ENCODE peak calls at places on chromosomes 13 and 19, in seven cellular contexts. F, A, I, Y, T, N and O are unnamed samples.

GRCh38 chr13:111216166-111216960 is 101.3 kb downstream of the ARHGEF7 start:
- DNase-seq in T (no peak), F (no peak), A (no peak), I (no peak), N (peak; percentile 29), Y (peak; percentile 38), O (no peak)

GRCh38 chr13:45137501-45137880 is 17.2 kb downstream of the GTF2F2 start:
- DNase-seq in T (no peak), A (peak; percentile 23), I (no peak), Y (no peak), F (no peak), N (no peak), O (no peak)

GRCh38 chr13:29845440-29846056 is 4.9 kb downstream of the UBL3 start:
- DNase-seq in N (no peak), A (no peak), Y (no peak), I (no peak), F (no peak), T (no peak), O (no peak)

GRCh38 chr19:14003279-14004051 is 2.7 kb downstream of the RFX1 start:
- DNase-seq in N (no peak), F (no peak), I (no peak), Y (no peak), A (no peak), T (no peak), O (no peak)

GRCh38 chr13:62357887-62358645 is 942.4 kb upstream of the PCDH20 start:
- DNase-seq in Y (no peak), F (peak; percentile 74), A (no peak), I (no peak), N (peak; percentile 60), T (no peak), O (no peak)

GRCh38 chr13:94351292-94352000 is 128.0 kb downstream of the DCT start:
- DNase-seq in Y (no peak), F (no peak), T (no peak), I (no peak), A (no peak), N (no peak), O (no peak)

GRCh38 chr13:48108106-48108505 is 13.2 kb upstream of the MED4 start:
- DNase-seq in I (no peak), A (no peak), T (no peak), Y (no peak), N (no peak), F (no peak), O (no peak)

GRCh38 chr13:50015263-50015662 is at the start of gene KCNRG:
- DNase-seq in N (no peak), Y (no peak), F (no peak), T (no peak), A (no peak), I (no peak), O (no peak)

GRCh38 chr13:109256866-109257760 is 529.3 kb downstream of the IRS2 start:
- DNase-seq in A (peak; percentile 32), T (peak; percentile 83), N (peak; percentile 74), F (peak; percentile 78), Y (no peak), I (no peak), O (peak; percentile 5)

GRCh38 chr13:113207890-113208423 is 512 bp downstream of the PCID2 start:
- DNase-seq in Y (peak; percentile 43), A (peak; percentile 40), F (no peak), N (peak; percentile 26), T (no peak), I (no peak), O (no peak)

GRCh38 chr19:31991984-31992655 is 353.3 kb upstream of the ZNF507 start:
- DNase-seq in Y (no peak), I (no peak), N (no peak), T (no peak), F (no peak), A (no peak), O (no peak)

GRCh38 chr19:29836409-29836825 is 24.6 kb downstream of the CCNE1 start:
- DNase-seq in A (no peak), Y (no peak), I (no peak), F (no peak), N (no peak), T (no peak), O (no peak)

GRCh38 chr13:113110048-113110851 is 4.7 kb downstream of the F7 start:
- DNase-seq in I (peak; percentile 59), Y (no peak), T (no peak), N (no peak), A (no peak), F (no peak), O (no peak)

GRCh38 chr13:50989476-50989875 is 79.9 kb downstream of the RNASEH2B start:
- DNase-seq in Y (no peak), T (no peak), N (peak; percentile 14), F (no peak), I (no peak), A (no peak), O (no peak)

GRCh38 chr13:110628952-110629701 is 13.8 kb downstream of the NAXD start:
- DNase-seq in I (no peak), N (no peak), T (no peak), Y (no peak), A (no peak), F (no peak), O (no peak)

GRCh38 chr19:58317481-58318072 is 9.2 kb upstream of the ZSCAN22 start:
- DNase-seq in Y (no peak), N (no peak), A (no peak), F (no peak), I (no peak), T (no peak), O (no peak)

GRCh38 chr13:27960362-27961226 is 8.5 kb downstream of the CDX2 start:
- DNase-seq in N (peak; percentile 97), I (peak; percentile 76), T (peak; percentile 35), F (no peak), Y (peak; percentile 88), A (peak; percentile 64), O (peak; percentile 32)

GRCh38 chr13:84433024-84433423 is 550.8 kb upstream of the SLITRK1 start:
- DNase-seq in A (no peak), T (no peak), N (no peak), I (no peak), F (no peak), Y (no peak), O (no peak)

GRCh38 chr13:55298201-55298600 is 1842.5 kb upstream of the PRR20A start:
- DNase-seq in Y (no peak), F (no peak), N (no peak), T (no peak), A (no peak), I (no peak), O (no peak)
- TF ChIP-seq CTCF in Y (no peak), F (no peak), N (no peak), T (no peak), A (no peak), I (no peak), O (no peak)

DNA sequence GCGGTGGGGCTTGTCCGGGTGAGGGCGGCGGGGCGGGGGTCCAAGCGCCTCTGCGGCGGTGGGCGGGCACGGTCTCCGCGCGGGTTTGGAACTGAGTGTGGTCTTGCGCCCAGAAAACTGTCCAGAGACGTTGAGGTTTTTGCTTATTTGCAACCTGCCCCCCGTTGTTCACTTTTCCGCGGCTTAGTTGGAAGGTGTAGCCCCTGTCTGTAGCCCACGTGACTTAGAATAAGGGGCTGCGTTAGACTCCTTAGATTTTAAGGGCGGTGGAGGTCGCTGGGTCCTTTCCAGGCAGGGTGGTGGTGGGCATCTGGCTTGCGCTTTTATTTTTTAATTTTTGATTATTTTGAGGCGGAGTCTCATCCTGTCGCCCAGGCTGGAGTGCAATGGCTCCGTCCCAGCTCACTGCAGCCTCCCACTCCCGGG is 750 bp downstream of the RPS15 start:
- DNase-seq in I (no peak), T (no peak), A (no peak), N (no peak), Y (no peak), F (no peak), O (no peak)
- TF ChIP-seq POLR2AphosphoS5 in I (no peak), T (no peak), A (no peak), N (no peak), Y (no peak), F (no peak), O (no peak)

GRCh38 chr19:47413941-47414340 is 5.4 kb downstream of the MEIS3 start:
- DNase-seq in A (no peak), I (no peak), T (no peak), N (no peak), F (no peak), Y (no peak), O (no peak)

GRCh38 chr19:47417107-47417745 is 2.1 kb downstream of the MEIS3 start:
- DNase-seq in F (no peak), T (no peak), A (no peak), N (no peak), I (no peak), Y (no peak), O (no peak)

GRCh38 chr19:47416667-47417033 is 2.7 kb downstream of the MEIS3 start:
- DNase-seq in I (no peak), N (no peak), Y (no peak), T (no peak), A (no peak), F (no peak), O (no peak)

GRCh38 chr19:47415953-47416666 is 3.2 kb downstream of the MEIS3 start:
- DNase-seq in F (no peak), N (no peak), I (no peak), Y (no peak), A (no peak), T (no peak), O (no peak)

DNA sequence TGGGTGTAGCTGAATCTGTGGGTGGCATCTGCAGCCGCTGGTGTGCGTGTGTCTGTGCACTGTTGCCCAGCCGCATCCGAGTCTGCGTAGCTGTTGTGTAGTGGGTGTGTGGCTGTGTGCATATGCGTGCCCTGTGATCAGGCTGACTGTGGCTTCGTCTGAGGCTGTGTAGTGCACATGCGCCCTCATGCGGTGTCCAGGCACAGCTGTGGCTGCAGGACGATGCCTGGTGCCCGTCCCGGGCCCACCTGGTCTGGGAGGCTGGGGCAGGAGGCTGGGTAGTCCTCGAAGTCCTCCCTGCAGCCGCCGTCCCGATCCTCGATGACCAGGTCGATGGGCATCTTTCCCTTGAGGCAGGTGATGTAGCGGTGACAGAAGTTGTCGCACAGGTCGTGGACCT is 4.9 kb downstream of the MEIS3 start:
- DNase-seq in I (no peak), T (no peak), A (no peak), F (no peak), Y (no peak), N (peak; percentile 57), O (no peak)
- TF ChIP-seq CTCF in I (no peak), T (no peak), A (no peak), F (no peak), Y (no peak), N (peak; percentile 85), O (no peak)

GRCh38 chr13:79307866-79308298 is 98.2 kb downstream of the RBM26 start:
- DNase-seq in I (no peak), A (no peak), F (no peak), Y (no peak), N (no peak), T (no peak), O (no peak)

GRCh38 chr13:79311456-79311855 is 94.6 kb downstream of the RBM26 start:
- DNase-seq in Y (no peak), T (no peak), I (no peak), F (no peak), N (no peak), A (no peak), O (no peak)

GRCh38 chr13:79312456-79312855 is 93.6 kb downstream of the RBM26 start:
- DNase-seq in F (no peak), I (no peak), N (no peak), A (no peak), T (no peak), Y (no peak), O (no peak)

GRCh38 chr13:79307433-79307861 is 98.6 kb downstream of the RBM26 start:
- DNase-seq in F (no peak), I (no peak), A (peak; percentile 21), T (no peak), N (peak; percentile 52), Y (no peak), O (no peak)

GRCh38 chr13:79309690-79310089 is 96.4 kb downstream of the RBM26 start:
- DNase-seq in T (no peak), I (no peak), Y (no peak), A (no peak), N (no peak), F (no peak), O (no peak)
- TF ChIP-seq POLR2AphosphoS5 in T (no peak), I (no peak), Y (no peak), A (no peak), N (no peak), F (no peak), O (no peak)